ENCODE peak calls at places on chromosomes 2 and 18, in ten cellular contexts. Y, D, E, S, J, I, K, M, N and R are unnamed samples.

GRCh38 chr2:205579335-205579734 is 103.0 kb upstream of the NRP2 start:
- DNase-seq in Y (no peak), D (no peak), E (no peak), S (no peak), J (no peak), I (no peak), K (no peak), M (no peak), N (no peak), R (no peak)

GRCh38 chr2:111898703-111899514 is 502 bp downstream of the MERTK start:
- DNase-seq in Y (no peak), D (peak; percentile 15), E (no peak), S (no peak), J (no peak), I (no peak), K (no peak), M (peak; percentile 53), N (no peak), R (no peak)

GRCh38 chr2:31877008-31877407 is 133.8 kb downstream of the MEMO1 start:
- DNase-seq in Y (no peak), D (peak; percentile 22), E (no peak), S (peak; percentile 37), J (no peak), I (no peak), K (no peak), M (no peak), N (no peak), R (no peak)

GRCh38 chr2:68441179-68441993 is 25.7 kb downstream of the FBXO48 start:
- DNase-seq in Y (peak; percentile 19), D (peak; percentile 93), E (peak; percentile 77), S (peak; percentile 80), J (peak; percentile 64), I (peak; percentile 45), K (peak; percentile 80), M (peak; percentile 93), N (peak; percentile 75), R (peak; percentile 43)

GRCh38 chr2:166125557-166125956 is 2.3 kb downstream of the SCN1A start:
- DNase-seq in Y (no peak), D (no peak), E (no peak), S (no peak), J (no peak), I (no peak), K (no peak), M (no peak), N (no peak), R (no peak)

GRCh38 chr2:1546023-1546591 is 132.8 kb downstream of the TPO start:
- DNase-seq in Y (peak; percentile 44), D (peak; percentile 69), E (peak; percentile 33), S (peak; percentile 70), J (no peak), I (peak; percentile 72), K (no peak), M (peak; percentile 63), N (peak; percentile 59), R (peak; percentile 67)

GRCh38 chr2:25602333-25602723 is 71.0 kb downstream of the DTNB start:
- DNase-seq in Y (no peak), D (no peak), E (no peak), S (peak; percentile 39), J (no peak), I (no peak), K (no peak), M (no peak), N (no peak), R (no peak)

GRCh38 chr18:63725682-63726480 is 23.1 kb downstream of the SERPINB11 start:
- DNase-seq in Y (no peak), D (no peak), E (no peak), S (no peak), J (no peak), I (no peak), K (no peak), M (no peak), N (no peak), R (no peak)

GRCh38 chr2:201807452-201807980 is 1.2 kb downstream of the CDK15 start:
- DNase-seq in Y (no peak), D (peak; percentile 62), E (no peak), S (no peak), J (no peak), I (no peak), K (no peak), M (no peak), N (no peak), R (no peak)

GRCh38 chr2:43201497-43201896 is 24.9 kb downstream of the ZFP36L2 start:
- DNase-seq in Y (no peak), D (no peak), E (no peak), S (no peak), J (no peak), I (no peak), K (no peak), M (peak; percentile 67), N (no peak), R (no peak)

GRCh38 chr2:53021285-53021684 is 746.3 kb upstream of the CHAC2 start:
- DNase-seq in Y (no peak), D (peak; percentile 12), E (no peak), S (no peak), J (no peak), I (no peak), K (no peak), M (no peak), N (no peak), R (no peak)

GRCh38 chr2:4140284-4140962 is 437.0 kb downstream of the DCDC2C start:
- DNase-seq in Y (no peak), D (no peak), E (peak; percentile 44), S (no peak), J (no peak), I (no peak), K (no peak), M (no peak), N (no peak), R (no peak)